ENCODE peak calls at places on chromosomes 13 and 19, in four cellular contexts. U is GM13976, V is fibroblast of pulmonary artery, T is Panc1. M is an unnamed sample.

GRCh38 chr13:71285700-71286099 is 581.3 kb downstream of the DACH1 start:
- DNase-seq in U (no peak), T (no peak), V (peak; percentile 10), M (no peak)

GRCh38 chr13:73110814-73111213 is 52.0 kb downstream of the KLF5 start:
- DNase-seq in T (no peak), V (no peak), U (no peak), M (no peak)

GRCh38 chr19:17049711-17050280 is 23.2 kb upstream of the CPAMD8 start:
- DNase-seq in T (no peak), U (no peak), V (peak; percentile 58), M (no peak)

GRCh38 chr13:87671031-87671823 is at the start of gene SLITRK5:
- DNase-seq in T (no peak), U (peak; percentile 80), V (peak; percentile 53), M (peak; percentile 89)

GRCh38 chr19:45767410-45767880 is 1.6 kb downstream of the SIX5 start:
- DNase-seq in T (no peak), V (peak; percentile 88), U (no peak), M (no peak)

GRCh38 chr19:38707512-38708114 is 36.7 kb downstream of the CAPN12 start:
- DNase-seq in U (no peak), V (peak; percentile 65), T (no peak), M (peak; percentile 21)

GRCh38 chr19:35487821-35488220 is 2.4 kb downstream of the KRTDAP start:
- DNase-seq in T (no peak), U (no peak), V (no peak), M (no peak)

GRCh38 chr13:104385409-104385808 is 1319.2 kb upstream of the SLC10A2 start:
- DNase-seq in V (peak; percentile 67), U (no peak), T (no peak), M (no peak)

GRCh38 chr13:86082116-86082515 is 282.9 kb upstream of the SLITRK6 start:
- DNase-seq in T (no peak), V (no peak), U (no peak), M (no peak)

GRCh38 chr19:38759590-38760003 is 13.7 kb downstream of the LGALS7 start:
- DNase-seq in U (no peak), T (no peak), V (no peak), M (no peak)

GRCh38 chr13:76745246-76746200 is 140.7 kb downstream of the KCTD12 start:
- DNase-seq in V (peak; percentile 50), U (peak; percentile 35), T (no peak), M (no peak)

GRCh38 chr13:77532983-77533382 is 2.5 kb upstream of the SCEL start:
- DNase-seq in V (no peak), U (no peak), T (no peak), M (no peak)

GRCh38 chr19:1944916-1945561 is 4.1 kb downstream of the CSNK1G2 start:
- DNase-seq in V (no peak), T (no peak), U (no peak), M (no peak)

M was measured in hypothalamus.